ENCODE peak calls at places on chromosomes 1 and 21, in four cellular contexts. D is A549, K is HepG2, V is GM12878. M is an unnamed sample.

GRCh38 chr21:41663805-41664788 is 102.8 kb downstream of the RIPK4 start:
- DNase-seq in D (peak), K (peak), V (peak), M (no peak)

GRCh38 chr1:174990382-174990999 is 9.3 kb upstream of the CACYBP start:
- DNase-seq in V (no peak), K (peak), D (peak), M (peak)

GRCh38 chr1:218350909-218351616 is 5.9 kb downstream of the TGFB2 start:
- DNase-seq in D (no peak), V (no peak), K (no peak), M (no peak)

GRCh38 chr1:193366764-193367507 is 180.5 kb upstream of the B3GALT2 start:
- DNase-seq in D (no peak), V (no peak), K (no peak), M (no peak)

GRCh38 chr1:153597206-153597605 is 15.7 kb downstream of the S100A16 start:
- DNase-seq in D (peak), K (peak), V (peak), M (no peak)

GRCh38 chr1:24074817-24075725 is 36.9 kb downstream of the MYOM3 start:
- DNase-seq in V (no peak), D (no peak), K (no peak), M (no peak)

GRCh38 chr1:151990058-151990855 is 3.4 kb downstream of the S100A10 start:
- DNase-seq in V (no peak), D (no peak), K (no peak), M (no peak)

GRCh38 chr1:232398823-232399222 is 231.1 kb downstream of the SIPA1L2 start:
- DNase-seq in D (no peak), V (no peak), K (no peak), M (no peak)

GRCh38 chr1:188668083-188668482 is 1809.6 kb downstream of the BRINP3 start:
- DNase-seq in V (no peak), K (peak), D (peak), M (no peak)

GRCh38 chr1:239805888-239806772 is 285.6 kb upstream of the FMN2 start:
- DNase-seq in D (no peak), V (no peak), K (no peak), M (peak)

GRCh38 chr1:27430903-27431653 is 38.7 kb downstream of the GPR3 start:
- DNase-seq in V (no peak), D (no peak), K (no peak), M (no peak)

GRCh38 chr1:59707216-59707615 is 107.5 kb upstream of the HOOK1 start:
- DNase-seq in D (peak), K (no peak), V (no peak), M (no peak)

GRCh38 chr21:32978346-32979270 is 47.1 kb upstream of the OLIG2 start:
- DNase-seq in V (no peak), K (no peak), D (no peak), M (no peak)

GRCh38 chr1:151831605-151832004 is at the start of gene RORC:
- DNase-seq in K (peak), V (no peak), D (no peak), M (no peak)

GRCh38 chr1:245197911-245198379 is 43.2 kb downstream of the KIF26B start:
- DNase-seq in D (no peak), V (no peak), K (no peak), M (peak)

GRCh38 chr1:59692591-59692990 is 122.2 kb upstream of the HOOK1 start:
- DNase-seq in V (no peak), K (no peak), D (no peak), M (peak)

GRCh38 chr1:88736633-88737248 is 52.7 kb downstream of the PKN2 start:
- DNase-seq in D (peak), V (no peak), K (peak), M (no peak)

GRCh38 chr21:37863842-37864241 is 52.4 kb downstream of the KCNJ6 start:
- DNase-seq in D (no peak), V (no peak), K (no peak), M (no peak)

GRCh38 chr1:46587072-46587471 is 17.0 kb downstream of the MKNK1 start:
- DNase-seq in V (no peak), K (no peak), D (no peak), M (no peak)

GRCh38 chr1:94602312-94602711 is 60.8 kb upstream of the F3 start:
- DNase-seq in K (no peak), V (no peak), D (no peak), M (no peak)

GRCh38 chr1:171769171-171769570 is 12.3 kb upstream of the METTL13 start:
- DNase-seq in K (no peak), V (no peak), D (no peak), M (no peak)

GRCh38 chr1:111099289-111099688 is 40.6 kb downstream of the DRAM2 start:
- DNase-seq in K (peak), D (no peak), V (no peak), M (no peak)

GRCh38 chr1:206768472-206769330 is 1.9 kb upstream of the IL19 start:
- DNase-seq in K (no peak), V (no peak), D (no peak), M (no peak)

GRCh38 chr1:1510912-1511532 is 940 bp upstream of the ATAD3A start:
- DNase-seq in D (peak), K (peak), V (no peak), M (peak)

GRCh38 chr1:220226752-220227151 is 45.5 kb downstream of the RAB3GAP2 start:
- DNase-seq in K (no peak), V (no peak), D (no peak), M (no peak)

GRCh38 chr1:76668046-76668445 is 199.2 kb upstream of the ST6GALNAC5 start:
- DNase-seq in D (no peak), K (no peak), V (peak), M (no peak)

GRCh38 chr1:31694069-31694909 is 9.5 kb downstream of the COL16A1 start:
- DNase-seq in D (no peak), V (no peak), K (no peak), M (peak)

GRCh38 chr1:206856674-206857464 is 8.6 kb upstream of the IL20 start:
- DNase-seq in V (no peak), K (peak), D (peak), M (no peak)

GRCh38 chr1:19123837-19124236 is 86.2 kb downstream of the UBR4 start:
- DNase-seq in V (no peak), K (no peak), D (no peak), M (no peak)

GRCh38 chr1:155944396-155944728 is 2.9 kb downstream of the RXFP4 start:
- DNase-seq in D (no peak), K (no peak), V (no peak), M (peak)

GRCh38 chr1:32680642-32681041 is 21.9 kb downstream of the SYNC start:
- DNase-seq in K (no peak), V (no peak), D (no peak), M (no peak)

GRCh38 chr21:31335957-31336738 is 7.9 kb downstream of the TIAM1 start:
- DNase-seq in V (no peak), D (no peak), K (no peak), M (no peak)

GRCh38 chr1:168428063-168428731 is 115.6 kb downstream of the XCL2 start:
- DNase-seq in D (no peak), V (no peak), K (no peak), M (peak)

GRCh38 chr1:206135248-206135647 is 18.1 kb upstream of the AVPR1B start:
- DNase-seq in K (no peak), D (no peak), V (no peak), M (no peak)

GRCh38 chr1:150281221-150281757 is 1.1 kb upstream of the CIART start:
- DNase-seq in D (peak), V (no peak), K (no peak), M (peak)

GRCh38 chr1:151326619-151327222 is 495 bp downstream of the PI4KB start:
- DNase-seq in V (no peak), D (peak), K (no peak), M (peak)

GRCh38 chr1:33864460-33865389 is 846 bp downstream of the HMGB4 start:
- DNase-seq in V (no peak), K (no peak), D (no peak), M (no peak)

DNA sequence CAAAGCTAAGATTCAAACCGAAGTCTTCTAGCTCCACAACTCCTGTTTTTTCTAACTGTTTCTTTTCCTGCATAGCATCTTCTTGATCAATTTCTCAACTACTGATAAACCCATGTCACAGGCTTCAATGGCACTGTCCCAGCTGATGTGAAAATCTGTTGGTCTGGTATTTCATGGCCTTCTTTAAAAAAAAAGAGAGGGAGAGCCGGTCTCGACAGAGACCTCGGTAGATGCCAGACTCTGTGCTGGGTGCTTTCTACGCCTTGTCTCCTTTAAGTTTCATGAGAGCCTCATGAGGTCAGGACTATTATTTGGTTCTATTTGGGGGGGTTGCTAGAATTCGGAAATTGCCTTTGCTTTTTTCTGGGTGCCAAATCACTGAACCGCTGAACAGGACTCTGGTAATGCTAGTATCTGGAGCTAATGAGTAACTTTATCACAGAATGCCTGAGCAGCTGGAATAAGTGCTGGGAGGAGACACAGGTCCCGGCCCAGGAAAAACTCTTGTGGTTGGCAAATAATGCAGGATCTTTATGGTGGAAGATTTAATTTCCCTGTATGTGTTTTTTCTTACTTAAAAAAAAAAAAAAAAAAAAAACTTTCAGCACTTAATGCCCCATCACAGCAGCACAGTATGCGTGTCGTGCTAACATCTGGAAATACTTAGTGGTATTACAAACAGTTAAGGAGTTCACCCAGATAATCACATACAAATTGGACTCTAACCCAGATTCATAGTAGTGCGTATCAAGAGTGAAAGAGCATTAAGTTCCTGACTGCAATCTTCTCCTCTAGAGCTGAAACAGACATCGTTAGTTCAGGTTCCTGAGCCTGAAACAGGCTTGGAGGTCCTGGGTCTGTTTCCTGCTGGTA is 220.8 kb downstream of the TOMM20 start:
- DNase-seq in V (no peak), K (peak), D (no peak), M (peak)
- TF ChIP-seq PBX3 in V (no peak), K (no peak), D (no peak), M (no peak)

DNA sequence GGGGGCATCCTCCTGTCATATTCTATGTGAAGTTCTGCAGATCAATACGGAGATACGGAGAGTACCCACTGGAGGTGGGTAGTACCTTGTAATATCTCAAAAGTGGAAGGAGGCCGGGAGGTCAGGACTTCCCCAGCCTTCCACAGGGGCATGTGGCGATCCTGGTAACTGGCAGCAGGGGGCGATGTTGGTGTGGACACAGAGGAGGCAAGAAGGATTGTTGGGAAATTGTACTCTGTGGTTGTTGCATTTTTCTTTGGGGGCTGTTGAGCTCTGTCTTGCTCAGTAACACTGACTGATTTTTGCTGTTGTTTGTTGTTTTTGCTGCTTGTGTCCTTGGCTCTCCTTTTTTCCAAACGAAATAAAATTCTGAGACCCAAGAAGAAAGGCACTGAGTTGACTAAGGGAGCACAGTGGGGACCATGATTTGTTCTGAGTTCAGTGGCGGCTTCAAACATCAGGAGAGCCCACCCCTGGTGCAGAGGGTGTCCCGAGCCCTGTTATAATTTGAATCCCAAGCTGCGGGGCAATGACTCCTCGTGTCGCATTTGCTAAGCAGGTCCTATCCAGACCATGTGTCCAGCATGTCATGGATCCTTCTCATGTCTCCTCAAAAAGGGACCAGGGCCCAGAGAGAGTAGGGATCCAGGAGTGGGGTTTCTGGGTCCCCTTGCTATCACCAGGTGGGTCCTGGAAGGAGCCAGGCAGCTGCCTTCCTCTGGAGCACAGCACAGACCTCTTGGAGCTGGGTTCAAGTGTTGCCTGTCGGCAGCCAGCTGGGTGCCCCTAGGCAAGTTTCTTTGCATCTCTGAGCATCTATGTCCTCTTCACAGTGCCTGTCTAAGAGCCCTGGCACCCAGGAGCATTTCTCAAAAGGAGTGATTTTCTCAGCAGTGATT is 22.8 kb downstream of the LHX4 start:
- DNase-seq in K (peak), V (peak), D (peak), M (peak)
- TF ChIP-seq CHD2 in K (no peak), V (no peak), D (no peak), M (no peak)

GRCh38 chr1:203033287-203033686 is 7.0 kb downstream of the PPFIA4 start:
- DNase-seq in V (no peak), K (no peak), D (no peak), M (no peak)
- TF ChIP-seq PBX3 in V (no peak), K (no peak), D (no peak), M (no peak)

GRCh38 chr1:17588048-17588781 is 48.7 kb downstream of the ARHGEF10L start:
- DNase-seq in D (peak), K (peak), V (no peak), M (peak)
- TF ChIP-seq CHD2 in D (no peak), K (no peak), V (no peak), M (peak)